ENCODE peak calls at places on chromosomes 5 and 9, in five cellular contexts. L is PC-3; P is stimulated activated CD8-positive, alpha-beta memory T cell treated with anti-CD3 and anti-CD28 coated beads, Interleukin-4, amount 100 ng/mL, for 4 hours; S is AG04450; X is KG1. T is an unnamed sample.

GRCh38 chr9:1659036-1659701 is 356.0 kb upstream of the SMARCA2 start:
- DNase-seq in X (no peak), S (no peak), P (no peak), L (no peak), T (no peak)

GRCh38 chr5:33641722-33642505 is 201.1 kb downstream of the TARS1 start:
- DNase-seq in X (no peak), L (peak; percentile 63), P (no peak), S (no peak), T (no peak)

GRCh38 chr9:5949103-5949699 is 58.5 kb downstream of the MLANA start:
- DNase-seq in L (peak; percentile 14), P (no peak), S (no peak), X (no peak), T (no peak)

GRCh38 chr9:13513710-13514444 is 234.4 kb upstream of the MPDZ start:
- DNase-seq in P (no peak), X (no peak), L (peak; percentile 58), S (no peak), T (no peak)

GRCh38 chr5:122896598-122897282 is 51.3 kb downstream of the SNX24 start:
- DNase-seq in P (no peak), X (no peak), S (peak; percentile 70), L (peak; percentile 34), T (no peak)

GRCh38 chr9:95725045-95725444 is 150.4 kb upstream of the ERCC6L2 start:
- DNase-seq in X (no peak), S (no peak), P (no peak), L (no peak), T (no peak)

GRCh38 chr9:134891016-134891589 is 10.5 kb downstream of the FCN2 start:
- DNase-seq in L (no peak), S (no peak), X (no peak), P (no peak), T (no peak)

GRCh38 chr5:116824751-116825438 is 250.3 kb upstream of the SEMA6A start:
- DNase-seq in P (no peak), X (no peak), L (no peak), S (no peak), T (no peak)

GRCh38 chr5:148957591-148958202 is 105.2 kb downstream of the SH3TC2 start:
- DNase-seq in S (no peak), X (peak; percentile 1), P (peak; percentile 15), L (peak; percentile 86), T (peak; percentile 4)

T was measured in effector CD8-positive, alpha-beta T cell.